ENCODE peak calls at places on chromosomes 3 and 15, in six cellular contexts. S is stimulated activated CD4-positive, alpha-beta T cell treated with anti-CD3 and anti-CD28 coated beads, TNF-alpha, amount 100 ng/mL, for 24 hours; G is NAMALWA; L is C1 segment of cervical spinal cord; M is central memory CD8-positive, alpha-beta T cell; C is NCI-H510A. F is an unnamed sample.

GRCh38 chr15:70856884-70857546 is 3.1 kb upstream of the LARP6 start:
- DNase-seq in S (no peak), G (no peak), L (no peak), M (no peak), C (no peak), F (no peak)

GRCh38 chr15:49238342-49238741 is 68.3 kb downstream of the GALK2 start:
- DNase-seq in S (no peak), G (no peak), L (no peak), M (no peak), C (no peak), F (no peak)

GRCh38 chr3:72474775-72475174 is 373.5 kb downstream of the SHQ1 start:
- DNase-seq in S (no peak), G (no peak), L (no peak), M (no peak), C (no peak), F (no peak)

GRCh38 chr15:27535445-27536129 is 563.5 kb downstream of the OCA2 start:
- DNase-seq in S (no peak), G (peak), L (no peak), M (no peak), C (no peak), F (no peak)

GRCh38 chr15:84659904-84660781 is 2.1 kb upstream of the NMB start:
- DNase-seq in S (no peak), G (no peak), L (no peak), M (no peak), C (no peak), F (no peak)

GRCh38 chr3:111418388-111418787 is 123.6 kb upstream of the CD96 start:
- DNase-seq in S (no peak), G (peak), L (no peak), M (no peak), C (no peak), F (no peak)

GRCh38 chr3:132071043-132071442 is 36.2 kb upstream of the CPNE4 start:
- DNase-seq in S (no peak), G (no peak), L (no peak), M (no peak), C (no peak), F (no peak)

GRCh38 chr3:30342319-30343060 is 263.9 kb upstream of the TGFBR2 start:
- DNase-seq in S (no peak), G (no peak), L (no peak), M (no peak), C (no peak), F (no peak)

GRCh38 chr15:57353317-57353804 is 22.9 kb upstream of the CGNL1 start:
- DNase-seq in S (no peak), G (no peak), L (no peak), M (no peak), C (no peak), F (no peak)

GRCh38 chr15:38471974-38472373 is 18.0 kb downstream of the FAM98B start:
- DNase-seq in S (no peak), G (no peak), L (no peak), M (no peak), C (no peak), F (no peak)

GRCh38 chr3:12938258-12938711 is 96.9 kb upstream of the RPL32 start:
- DNase-seq in S (no peak), G (no peak), L (no peak), M (no peak), C (no peak), F (no peak)

GRCh38 chr15:92232317-92232716 is 161.4 kb upstream of the ST8SIA2 start:
- DNase-seq in S (no peak), G (no peak), L (no peak), M (no peak), C (no peak), F (no peak)

GRCh38 chr3:184455991-184456390 is 76.1 kb downstream of the CHRD start:
- DNase-seq in S (no peak), G (no peak), L (no peak), M (no peak), C (no peak), F (no peak)

GRCh38 chr15:64810499-64811326 is 14.7 kb downstream of the PIF1 start:
- DNase-seq in S (no peak), G (no peak), L (no peak), M (no peak), C (no peak), F (no peak)

GRCh38 chr3:187315872-187316271 is 24.3 kb upstream of the MASP1 start:
- DNase-seq in S (no peak), G (no peak), L (no peak), M (no peak), C (no peak), F (no peak)

GRCh38 chr3:72336821-72337479 is 511.3 kb downstream of the SHQ1 start:
- DNase-seq in S (no peak), G (no peak), L (no peak), M (no peak), C (peak), F (no peak)

GRCh38 chr15:58212909-58213526 is 74.8 kb downstream of the AQP9 start:
- DNase-seq in S (no peak), G (peak), L (no peak), M (no peak), C (no peak), F (no peak)

GRCh38 chr3:177746259-177747021 is 549.2 kb upstream of the TBL1XR1 start:
- DNase-seq in S (no peak), G (no peak), L (no peak), M (no peak), C (no peak), F (no peak)

GRCh38 chr3:173839859-173840258 is 442.3 kb downstream of the NLGN1 start:
- DNase-seq in S (no peak), G (no peak), L (no peak), M (no peak), C (no peak), F (no peak)

GRCh38 chr3:52302426-52303185 is 13.5 kb upstream of the DNAH1 start:
- DNase-seq in S (no peak), G (no peak), L (no peak), M (no peak), C (no peak), F (no peak)

GRCh38 chr3:192850501-192850981 is 67.1 kb downstream of the MB21D2 start:
- DNase-seq in S (peak), G (no peak), L (no peak), M (no peak), C (no peak), F (peak)

GRCh38 chr3:123311201-123311600 is 109.5 kb downstream of the SEC22A start:
- DNase-seq in S (no peak), G (no peak), L (no peak), M (no peak), C (no peak), F (no peak)

GRCh38 chr3:39372831-39373230 is 10.3 kb upstream of the SLC25A38 start:
- DNase-seq in S (no peak), G (no peak), L (no peak), M (no peak), C (no peak), F (no peak)

GRCh38 chr3:158908187-158908762 is 106.4 kb downstream of the MFSD1 start:
- DNase-seq in S (no peak), G (no peak), L (no peak), M (no peak), C (no peak), F (no peak)

GRCh38 chr3:161854232-161854771 is 357.7 kb downstream of the OTOL1 start:
- DNase-seq in S (no peak), G (peak), L (no peak), M (no peak), C (no peak), F (peak)

GRCh38 chr3:196063456-196063855 is 18.4 kb downstream of the TFRC start:
- DNase-seq in S (no peak), G (no peak), L (no peak), M (no peak), C (no peak), F (no peak)

GRCh38 chr3:53668872-53669271 is 174.5 kb downstream of the CACNA1D start:
- DNase-seq in S (no peak), G (peak), L (no peak), M (no peak), C (no peak), F (no peak)

GRCh38 chr15:67824900-67825879 is at the start of gene SKOR1:
- DNase-seq in S (no peak), G (no peak), L (no peak), M (no peak), C (no peak), F (no peak)

GRCh38 chr3:42612928-42613327 is 12.4 kb downstream of the NKTR start:
- DNase-seq in S (no peak), G (no peak), L (no peak), M (no peak), C (no peak), F (no peak)

GRCh38 chr15:44726568-44727461 is 9.5 kb upstream of the TRIM69 start:
- DNase-seq in S (no peak), G (peak), L (no peak), M (peak), C (no peak), F (peak)

GRCh38 chr15:77107531-77108355 is 36.8 kb upstream of the TSPAN3 start:
- DNase-seq in S (peak), G (peak), L (peak), M (no peak), C (peak), F (peak)

GRCh38 chr3:11606090-11606784 is 37.5 kb downstream of the VGLL4 start:
- DNase-seq in S (no peak), G (no peak), L (no peak), M (no peak), C (no peak), F (no peak)

GRCh38 chr3:181554233-181554765 is 157.4 kb upstream of the SOX2 start:
- DNase-seq in S (no peak), G (no peak), L (no peak), M (no peak), C (no peak), F (no peak)

GRCh38 chr3:87225659-87226058 is 1.4 kb upstream of the CHMP2B start:
- DNase-seq in S (no peak), G (no peak), L (peak), M (no peak), C (no peak), F (no peak)

GRCh38 chr3:138678874-138679392 is 70.4 kb downstream of the FAIM start:
- DNase-seq in S (no peak), G (no peak), L (no peak), M (no peak), C (no peak), F (no peak)